ENCODE peak calls at places on chromosomes 13 and 19, in ten cellular contexts. V is activated gamma-delta T cell treated with Interleukin-2 at 50 U/mL for 16 hours; N is substantia nigra; S is A172; A is GDM1; W is uterus; G is G401; B is GM23338; J is GM19239; H is stimulated activated naive CD4-positive, alpha-beta T cell. O is an unnamed sample.
A peak's percentile ranks its signal among the peaks of the same experiment; 100 is the strongest.

GRCh38 chr19:48246101-48246500 is 9.6 kb downstream of the CARD8 start:
- DNase-seq in W (no peak), G (no peak), J (no peak), S (no peak), H (no peak), B (no peak), A (no peak), V (no peak), N (no peak), O (no peak)

GRCh38 chr19:32053366-32053765 is 292.0 kb upstream of the ZNF507 start:
- DNase-seq in J (no peak), A (no peak), V (no peak), W (no peak), B (no peak), H (no peak), N (no peak), S (no peak), G (no peak), O (no peak)

GRCh38 chr19:21158523-21159135 is 16.8 kb downstream of the ZNF431 start:
- DNase-seq in J (no peak), G (no peak), S (peak; percentile 11), N (no peak), B (no peak), W (no peak), V (no peak), A (no peak), H (no peak), O (no peak)

GRCh38 chr19:13920940-13921744 is 15.1 kb downstream of the CC2D1A start:
- DNase-seq in N (peak; percentile 8), V (no peak), B (peak; percentile 76), G (peak; percentile 73), W (no peak), J (peak; percentile 68), A (no peak), S (peak; percentile 83), H (no peak), O (no peak)

GRCh38 chr19:43574424-43575155 is 737 bp downstream of the XRCC1 start:
- DNase-seq in A (no peak), S (peak; percentile 94), J (no peak), V (no peak), N (no peak), H (no peak), W (no peak), G (no peak), B (no peak), O (no peak)

GRCh38 chr19:1453525-1454371 is 3.8 kb downstream of the APC2 start:
- DNase-seq in J (no peak), S (peak; percentile 35), H (no peak), N (peak; percentile 94), B (peak; percentile 56), A (no peak), G (no peak), V (no peak), W (peak; percentile 16), O (no peak)

GRCh38 chr19:18475762-18476331 is 37.9 kb upstream of the ISYNA1 start:
- DNase-seq in G (peak; percentile 56), A (no peak), V (no peak), B (no peak), W (no peak), N (no peak), S (no peak), H (no peak), J (no peak), O (no peak)

GRCh38 chr13:48828962-48829405 is 146.7 kb upstream of the FNDC3A start:
- DNase-seq in G (no peak), N (no peak), V (no peak), J (no peak), W (no peak), H (no peak), S (peak; percentile 31), A (no peak), B (peak; percentile 41), O (no peak)

GRCh38 chr13:59086147-59086546 is 1077.6 kb downstream of the DIAPH3 start:
- DNase-seq in B (no peak), W (no peak), S (peak; percentile 88), N (no peak), J (no peak), G (no peak), V (no peak), A (no peak), H (no peak), O (no peak)

GRCh38 chr19:49889687-49890348 is 6.9 kb downstream of the IL4I1 start:
- DNase-seq in V (peak; percentile 70), G (peak; percentile 53), J (peak; percentile 74), S (no peak), W (peak; percentile 61), A (no peak), N (peak; percentile 61), H (peak; percentile 79), B (peak; percentile 94), O (no peak)

GRCh38 chr19:2240881-2241760 is 4.5 kb downstream of the SF3A2 start:
- DNase-seq in N (no peak), B (no peak), V (no peak), S (no peak), A (no peak), H (no peak), J (no peak), G (no peak), W (no peak), O (no peak)

GRCh38 chr19:39405930-39406655 is 554 bp upstream of the ZFP36 start:
- DNase-seq in A (peak; percentile 64), H (peak; percentile 97), G (peak; percentile 37), W (no peak), J (no peak), N (no peak), S (no peak), B (peak; percentile 83), V (peak; percentile 91), O (no peak)

GRCh38 chr19:44643605-44644390 is at the start of gene PVR:
- DNase-seq in W (peak; percentile 56), B (peak; percentile 75), S (peak; percentile 77), G (peak; percentile 74), N (peak; percentile 46), A (peak; percentile 32), V (peak; percentile 9), H (peak; percentile 24), J (no peak), O (peak; percentile 64)

GRCh38 chr13:97256343-97256783 is 34.2 kb downstream of the MBNL2 start:
- DNase-seq in A (no peak), N (no peak), J (no peak), B (no peak), W (peak; percentile 51), H (no peak), S (peak; percentile 98), V (no peak), G (no peak), O (no peak)

GRCh38 chr13:42685762-42686560 is 95.4 kb upstream of the FAM216B start:
- DNase-seq in J (no peak), A (no peak), G (no peak), S (no peak), B (no peak), N (no peak), H (no peak), W (no peak), V (no peak), O (no peak)

GRCh38 chr13:44936246-44936645 is 53.0 kb downstream of the NUFIP1 start:
- DNase-seq in A (no peak), S (no peak), G (no peak), H (no peak), W (no peak), B (no peak), J (no peak), V (no peak), N (no peak), O (no peak)

GRCh38 chr13:78881746-78882145 is 222.8 kb upstream of the OBI1 start:
- DNase-seq in W (no peak), N (no peak), V (no peak), J (no peak), B (no peak), H (no peak), A (no peak), S (no peak), G (no peak), O (no peak)

GRCh38 chr19:32351807-32352630 is 6.6 kb downstream of the ZNF507 start:
- DNase-seq in G (no peak), H (no peak), B (no peak), N (no peak), A (no peak), W (no peak), V (no peak), S (peak; percentile 27), J (no peak), O (no peak)

GRCh38 chr19:32691952-32692726 is 518 bp downstream of the NUDT19 start:
- DNase-seq in V (peak; percentile 46), S (peak; percentile 28), G (peak; percentile 53), B (peak; percentile 65), W (no peak), A (peak; percentile 57), J (peak; percentile 43), N (peak; percentile 39), H (peak; percentile 71), O (peak; percentile 15)

GRCh38 chr13:108834193-108834592 is 204.8 kb downstream of the MYO16 start:
- DNase-seq in B (no peak), A (no peak), V (no peak), G (no peak), S (no peak), H (no peak), W (no peak), N (no peak), J (no peak), O (no peak)

O was measured in NCI-H510A.